ENCODE peak calls at places on chromosomes 3 and 15, in four cellular contexts. Z is T-helper 17 cell; K is stimulated activated CD8-positive, alpha-beta memory T cell treated with anti-CD3 and anti-CD28 coated beads, Interleukin-2, amount 100 ng/mL, for 48 hours; S is GM23338. D is an unnamed sample.

GRCh38 chr3:141845407-141846049 is 30.9 kb upstream of the ATP1B3 start:
- DNase-seq in K (no peak), S (peak), Z (no peak), D (no peak)

GRCh38 chr15:27237319-27237939 is 266.4 kb downstream of the GABRG3 start:
- DNase-seq in K (no peak), S (no peak), Z (no peak), D (no peak)

GRCh38 chr3:142947799-142948575 is 15.5 kb downstream of the PAQR9 start:
- DNase-seq in S (peak), K (peak), Z (no peak), D (no peak)

GRCh38 chr3:149016669-149017541 is 25.6 kb downstream of the GYG1 start:
- DNase-seq in S (no peak), Z (no peak), K (no peak), D (no peak)

GRCh38 chr3:47476644-47477199 is 981 bp upstream of the SCAP start:
- DNase-seq in Z (no peak), S (no peak), K (no peak), D (no peak)

GRCh38 chr3:62145086-62145757 is 228.1 kb downstream of the FEZF2 start:
- DNase-seq in Z (no peak), K (no peak), S (no peak), D (no peak)

GRCh38 chr15:100784493-100785180 is 95.0 kb upstream of the ALDH1A3 start:
- DNase-seq in Z (no peak), S (no peak), K (no peak), D (no peak)

GRCh38 chr3:136149569-136150136 is 46.5 kb downstream of the MSL2 start:
- DNase-seq in K (no peak), Z (no peak), S (no peak), D (no peak)

GRCh38 chr3:183161552-183162345 is 785 bp downstream of the LAMP3 start:
- DNase-seq in Z (no peak), S (peak), K (no peak), D (no peak)

GRCh38 chr15:70088427-70088826 is 9.3 kb downstream of the TLE3 start:
- DNase-seq in S (no peak), K (no peak), Z (no peak), D (no peak)

GRCh38 chr3:88123526-88123925 is 26.2 kb upstream of the C3orf38 start:
- DNase-seq in Z (no peak), S (no peak), K (no peak), D (no peak)

GRCh38 chr3:51280171-51280570 is 104.9 kb upstream of the MANF start:
- DNase-seq in S (no peak), K (no peak), Z (no peak), D (no peak)

D was measured in lower leg skin.